ENCODE peak calls at places on chromosomes 5 and 9, in four cellular contexts. I, A, P and Q are unnamed samples.

GRCh38 chr5:170508660-170509322 is 5.0 kb downstream of the KCNIP1 start:
- DNase-seq in I (no peak), A (no peak), P (peak), Q (no peak)

GRCh38 chr5:90221947-90222346 is 187.6 kb downstream of the CETN3 start:
- DNase-seq in I (no peak), A (no peak), P (peak), Q (no peak)

GRCh38 chr9:92718086-92719001 is 46.3 kb downstream of the BICD2 start:
- DNase-seq in I (peak), A (no peak), P (no peak), Q (no peak)

GRCh38 chr5:32949571-32949970 is 238.4 kb downstream of the NPR3 start:
- DNase-seq in I (no peak), A (no peak), P (no peak), Q (no peak)

GRCh38 chr5:142671276-142671675 is 14.6 kb downstream of the FGF1 start:
- DNase-seq in I (no peak), A (no peak), P (no peak), Q (no peak)

GRCh38 chr9:112110094-112110772 is 64.9 kb downstream of the SUSD1 start:
- DNase-seq in I (no peak), A (no peak), P (no peak), Q (no peak)

GRCh38 chr5:71932649-71933338 is 174.5 kb upstream of the MAP1B start:
- DNase-seq in I (peak), A (peak), P (peak), Q (peak)

GRCh38 chr9:132474253-132474652 is 64.2 kb downstream of the CFAP77 start:
- DNase-seq in I (no peak), A (no peak), P (no peak), Q (no peak)

GRCh38 chr9:136170291-136170901 is 34.5 kb downstream of the LHX3 start:
- DNase-seq in I (no peak), A (peak), P (no peak), Q (peak)

GRCh38 chr5:16461782-16462181 is 3.8 kb downstream of the ZNF622 start:
- DNase-seq in I (no peak), A (no peak), P (peak), Q (no peak)

GRCh38 chr9:115604831-115605483 is 487.0 kb upstream of the TNC start:
- DNase-seq in I (no peak), A (no peak), P (peak), Q (no peak)

GRCh38 chr9:133008824-133009223 is 22.0 kb upstream of the GTF3C5 start:
- DNase-seq in I (no peak), A (no peak), P (no peak), Q (no peak)

GRCh38 chr5:172901788-172902496 is 57.3 kb upstream of the RPL26L1 start:
- DNase-seq in I (no peak), A (no peak), P (peak), Q (no peak)

GRCh38 chr5:139636975-139637408 is 11.2 kb upstream of the CXXC5 start:
- DNase-seq in I (no peak), A (no peak), P (peak), Q (no peak)

GRCh38 chr5:143016777-143017374 is 246.7 kb downstream of the ARHGAP26 start:
- DNase-seq in I (no peak), A (peak), P (peak), Q (peak)

GRCh38 chr5:103347729-103348128 is 89.2 kb downstream of the MACIR start:
- DNase-seq in I (no peak), A (no peak), P (peak), Q (no peak)

GRCh38 chr9:21549251-21549765 is 67.2 kb upstream of the IFNE start:
- DNase-seq in I (no peak), A (no peak), P (peak), Q (no peak)

GRCh38 chr5:28678899-28679298 is 1640.5 kb upstream of the CDH9 start:
- DNase-seq in I (no peak), A (no peak), P (no peak), Q (no peak)

GRCh38 chr5:15446552-15446951 is 53.4 kb upstream of the FBXL7 start:
- DNase-seq in I (no peak), A (no peak), P (peak), Q (no peak)